ENCODE peak calls at places on chromosomes 13 and 19, in six cellular contexts. V is heart right ventricle, Z is thoracic aorta, Y is A549, M is lung, C is dorsolateral prefrontal cortex. S is an unnamed sample.

GRCh38 chr19:8445488-8446001 is 770 bp downstream of the HNRNPM start:
- DNase-seq in Z (no peak), Y (no peak), V (peak; percentile 69), M (peak; percentile 60), C (no peak), S (peak; percentile 50)

GRCh38 chr13:46170687-46171086 is 11.3 kb downstream of the LCP1 start:
- DNase-seq in V (no peak), M (no peak), Z (no peak), Y (no peak), C (no peak), S (no peak)

GRCh38 chr13:99434258-99434788 is 66.9 kb upstream of the TM9SF2 start:
- DNase-seq in M (no peak), Y (no peak), C (no peak), Z (no peak), V (no peak), S (no peak)

GRCh38 chr13:84946144-84946543 is 853.1 kb downstream of the SLITRK6 start:
- DNase-seq in M (no peak), C (no peak), Y (no peak), V (no peak), Z (no peak), S (no peak)

GRCh38 chr13:44334751-44335150 is 38.9 kb upstream of the SERP2 start:
- DNase-seq in M (no peak), Z (no peak), C (no peak), V (no peak), Y (no peak), S (no peak)

GRCh38 chr13:50162001-50162400 is 146.8 kb downstream of the KCNRG start:
- DNase-seq in Z (no peak), V (no peak), Y (no peak), C (no peak), M (no peak), S (no peak)

GRCh38 chr13:21501709-21502108 is 42.6 kb upstream of the ZDHHC20 start:
- DNase-seq in M (no peak), C (no peak), Z (no peak), V (no peak), Y (peak; percentile 12), S (no peak)

GRCh38 chr13:97710797-97711196 is 242.7 kb upstream of the IPO5 start:
- DNase-seq in M (no peak), V (no peak), Y (no peak), C (no peak), Z (no peak), S (no peak)

GRCh38 chr19:56837492-56837891 is 3.0 kb downstream of the PEG3 start:
- DNase-seq in Z (peak; percentile 17), C (peak; percentile 76), V (peak; percentile 83), M (peak; percentile 72), Y (no peak), S (no peak)

GRCh38 chr19:33373701-33374405 is at the start of gene CEBPG:
- DNase-seq in C (no peak), Y (no peak), M (peak; percentile 57), V (peak; percentile 61), Z (no peak), S (peak; percentile 70)

GRCh38 chr13:60162096-60162495 is 1.6 kb downstream of the DIAPH3 start:
- DNase-seq in Y (no peak), V (no peak), C (no peak), M (no peak), Z (no peak), S (no peak)

GRCh38 chr13:76751278-76751677 is 134.9 kb downstream of the KCTD12 start:
- DNase-seq in Y (no peak), Z (no peak), M (no peak), V (no peak), C (no peak), S (no peak)

GRCh38 chr13:30906411-30906990 is 430 bp downstream of the MEDAG start:
- DNase-seq in Z (no peak), C (no peak), V (no peak), M (no peak), Y (no peak), S (no peak)

GRCh38 chr19:3881272-3882040 is 971 bp downstream of the ATCAY start:
- DNase-seq in C (peak; percentile 15), Y (no peak), M (no peak), V (no peak), Z (no peak), S (no peak)

GRCh38 chr19:21474671-21475181 is 30.7 kb upstream of the ZNF429 start:
- DNase-seq in Z (peak; percentile 20), Y (no peak), V (peak; percentile 80), C (peak; percentile 85), M (peak; percentile 79), S (peak; percentile 82)

GRCh38 chr19:44613295-44614168 is at the start of gene IGSF23:
- DNase-seq in V (no peak), Z (no peak), M (no peak), C (no peak), Y (no peak), S (no peak)

GRCh38 chr19:31356587-31357314 is 7.5 kb upstream of the TSHZ3 start:
- DNase-seq in C (no peak), M (no peak), V (no peak), Y (no peak), Z (no peak), S (no peak)

GRCh38 chr13:110894086-110894485 is 20.8 kb downstream of the ANKRD10 start:
- DNase-seq in Z (no peak), V (no peak), M (no peak), Y (no peak), C (no peak), S (no peak)

GRCh38 chr19:34274827-34275625 is 20.7 kb downstream of the GARRE1 start:
- DNase-seq in C (no peak), M (no peak), V (no peak), Y (no peak), Z (no peak), S (peak; percentile 41)

GRCh38 chr13:98445340-98446233 is 131.3 kb downstream of the STK24 start:
- DNase-seq in M (peak; percentile 66), C (peak; percentile 71), Y (peak; percentile 51), Z (no peak), V (peak; percentile 60), S (peak; percentile 83)

GRCh38 chr13:106033634-106034033 is 501.8 kb downstream of the EFNB2 start:
- DNase-seq in Z (no peak), V (no peak), M (no peak), Y (peak; percentile 27), C (no peak), S (peak; percentile 12)

GRCh38 chr19:32373614-32374295 is 28.3 kb downstream of the ZNF507 start:
- DNase-seq in V (peak; percentile 42), C (no peak), Y (peak; percentile 100), Z (peak; percentile 15), M (peak; percentile 57), S (peak; percentile 84)

GRCh38 chr19:10655457-10656312 is 1.5 kb downstream of the ILF3 start:
- DNase-seq in V (no peak), Z (no peak), M (no peak), C (no peak), Y (peak; percentile 17), S (no peak)

GRCh38 chr19:56678205-56678604 is 6.6 kb upstream of the ZNF835 start:
- DNase-seq in V (no peak), C (peak; percentile 63), M (no peak), Y (no peak), Z (no peak), S (no peak)

GRCh38 chr13:48078251-48078656 is 16.6 kb downstream of the MED4 start:
- DNase-seq in Z (no peak), C (no peak), Y (peak; percentile 21), M (no peak), V (no peak), S (peak; percentile 27)

GRCh38 chr13:31361673-31362072 is 161.9 kb downstream of the B3GLCT start:
- DNase-seq in V (no peak), Y (no peak), C (no peak), M (no peak), Z (no peak), S (no peak)

GRCh38 chr13:96460571-96460970 is 370.7 kb downstream of the HS6ST3 start:
- DNase-seq in Y (no peak), M (no peak), Z (no peak), C (no peak), V (peak; percentile 4), S (no peak)

GRCh38 chr19:14114854-14115253 is 2.7 kb downstream of the PRKACA start:
- DNase-seq in C (no peak), Z (no peak), M (peak; percentile 54), Y (peak; percentile 60), V (peak; percentile 51), S (no peak)

GRCh38 chr13:113536461-113537110 is 46.1 kb upstream of the DCUN1D2 start:
- DNase-seq in V (no peak), Z (no peak), M (no peak), C (no peak), Y (no peak), S (no peak)

DNA sequence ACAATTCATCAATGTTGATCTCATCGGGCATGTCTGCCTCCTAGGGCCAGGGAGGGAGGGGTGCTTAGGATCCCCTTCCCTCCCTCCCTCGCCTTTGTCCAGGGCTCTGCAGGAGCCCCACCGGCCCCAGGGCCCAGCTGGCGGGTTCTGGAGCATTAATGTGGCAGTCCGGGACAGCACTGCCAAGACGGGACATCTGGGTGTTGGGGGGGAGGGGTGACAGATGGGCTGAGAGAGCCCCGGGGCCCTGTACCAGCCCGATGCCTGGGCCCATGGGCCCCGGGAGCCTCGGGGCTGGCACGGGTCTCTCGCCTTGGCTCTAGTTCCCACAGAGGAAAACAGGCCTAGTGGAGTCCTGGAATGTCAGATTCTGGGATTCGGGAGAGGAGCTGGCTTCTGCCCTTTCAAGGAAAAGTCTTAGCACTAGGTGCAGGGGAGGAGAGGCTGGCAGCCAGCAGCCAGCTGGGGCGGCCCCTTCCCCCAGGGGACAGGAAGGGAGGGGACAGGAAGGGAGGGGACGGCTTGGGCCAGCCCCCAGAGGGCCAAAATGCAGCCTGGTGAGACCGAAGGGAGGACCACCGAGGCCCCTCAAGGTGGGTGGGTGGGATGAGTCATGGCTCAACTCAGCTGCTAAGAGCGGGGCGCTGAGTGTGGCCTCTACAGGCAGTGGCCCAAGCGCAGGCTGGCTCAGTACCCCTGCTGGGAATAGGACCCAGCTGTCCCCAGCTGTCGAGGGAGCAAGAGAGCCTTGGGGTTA is 3.1 kb downstream of the PPP1R14A start:
- DNase-seq in Z (peak; percentile 55), Y (no peak), M (no peak), V (peak; percentile 65), C (no peak), S (no peak)
- H3K27ac ChIP-seq in Z (peak overlapping the region; percentile 95), Y (peak overlapping the region; percentile 22), M (peak overlapping the region; percentile 83), V (peak overlapping the region; percentile 82), C (peak overlapping the region; percentile 98), S (peak overlapping the region; percentile 87)

GRCh38 chr19:54439174-54439851 is 9.7 kb upstream of the LENG8 start:
- DNase-seq in C (no peak), Z (no peak), V (no peak), M (no peak), Y (peak; percentile 64), S (no peak)
- TF ChIP-seq CTCF in C (peak; percentile 63), Z (no peak), V (peak; percentile 37), M (no peak), Y (peak; percentile 51), S (peak; percentile 17)

DNA sequence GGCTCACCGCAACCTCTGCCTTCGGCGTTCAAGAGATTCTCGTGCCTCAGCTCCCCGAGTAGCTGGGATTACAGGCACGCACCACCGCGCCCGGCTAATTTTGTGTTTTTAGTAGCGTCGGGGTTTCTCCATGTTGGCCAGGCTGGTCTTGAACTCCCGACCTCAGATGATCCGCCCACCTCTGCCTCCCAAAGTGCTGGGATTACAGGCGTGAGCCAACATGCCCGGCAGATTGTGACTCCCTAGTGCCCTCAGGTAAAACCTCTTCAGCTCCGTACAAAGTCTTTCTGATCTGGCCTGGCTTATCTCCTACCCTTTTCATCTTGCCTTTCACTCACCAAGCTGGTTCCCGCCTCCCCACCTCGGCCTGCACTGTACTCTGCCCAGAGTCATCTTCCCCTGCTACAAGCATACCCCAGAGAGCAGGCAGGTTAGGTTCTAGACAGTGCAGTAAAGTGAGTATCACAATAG is 15.0 kb downstream of the BICRA start:
- DNase-seq in M (no peak), Y (no peak), V (no peak), Z (no peak), C (no peak), S (peak; percentile 60)
- H3K27ac ChIP-seq in M (no peak overlapping the region), Y (peak overlapping the region; percentile 11), V (peak overlapping the region; percentile 63), Z (no peak overlapping the region), C (no peak overlapping the region), S (peak overlapping the region; percentile 70)

GRCh38 chr19:533485-534058 is 2.0 kb downstream of the CDC34 start:
- DNase-seq in Z (no peak), C (no peak), Y (no peak), V (no peak), M (no peak), S (no peak)
- TF ChIP-seq CTCF in Z (no peak), C (no peak), Y (no peak), V (no peak), M (no peak), S (no peak)